ENCODE peak calls at places on chromosomes 5 and 9, in eight cellular contexts. A is EL; G is fibroblast of mammary gland; V is MCF 10A; M is COR-L47; Z is RCC 7860; T is tibial artery; P is stimulated activated CD4-positive, alpha-beta T cell treated with anti-CD3 and anti-CD28 coated beads, Interleukin-4, amount 100 ng/mL, for 4 hours. N is an unnamed sample.

GRCh38 chr9:125043148-125043547 is 100.2 kb downstream of the SCAI start:
- DNase-seq in P (no peak), G (no peak), A (no peak), V (no peak), M (no peak), Z (no peak), T (no peak), N (no peak)

GRCh38 chr5:56099346-56099745 is 104.6 kb upstream of the IL6ST start:
- DNase-seq in A (peak), M (no peak), P (no peak), V (no peak), G (peak), Z (no peak), T (no peak), N (no peak)

GRCh38 chr5:153122416-153122815 is 368.1 kb upstream of the GRIA1 start:
- DNase-seq in Z (no peak), P (no peak), G (no peak), A (no peak), V (no peak), T (no peak), M (peak), N (no peak)

GRCh38 chr9:87766697-87767096 is 40.8 kb downstream of the CTSL start:
- DNase-seq in Z (no peak), V (no peak), T (no peak), G (no peak), A (no peak), P (no peak), M (no peak), N (no peak)

GRCh38 chr5:10481241-10481932 is 39.7 kb downstream of the ROPN1L start:
- DNase-seq in M (no peak), T (no peak), V (no peak), G (no peak), A (no peak), P (no peak), Z (no peak), N (no peak)

GRCh38 chr5:163571755-163572154 is 66.3 kb downstream of the MAT2B start:
- DNase-seq in Z (peak), P (no peak), M (no peak), A (peak), T (no peak), G (peak), V (peak), N (no peak)

GRCh38 chr5:538801-539468 is 14.7 kb upstream of the SLC9A3 start:
- DNase-seq in A (no peak), G (no peak), M (peak), V (no peak), Z (no peak), T (no peak), P (no peak), N (no peak)

GRCh38 chr9:137919649-137920101 is 42.1 kb downstream of the CACNA1B start:
- DNase-seq in Z (no peak), M (no peak), G (no peak), P (no peak), V (no peak), A (no peak), T (no peak), N (no peak)

GRCh38 chr5:74622122-74622521 is 18.4 kb downstream of the ENC1 start:
- DNase-seq in V (no peak), M (no peak), Z (no peak), T (no peak), A (peak), P (no peak), G (no peak), N (no peak)

GRCh38 chr5:10702040-10702629 is 58.9 kb downstream of the DAP start:
- DNase-seq in Z (peak), M (no peak), P (no peak), V (peak), T (no peak), G (peak), A (peak), N (no peak)

GRCh38 chr5:43855418-43855817 is 252.4 kb downstream of the NNT start:
- DNase-seq in M (no peak), V (no peak), A (no peak), Z (no peak), T (no peak), P (no peak), G (no peak), N (no peak)

GRCh38 chr5:1966461-1966860 is 83.7 kb upstream of the IRX4 start:
- DNase-seq in G (no peak), A (no peak), P (no peak), Z (no peak), T (no peak), V (no peak), M (no peak), N (no peak)

GRCh38 chr5:180077594-180078284 is 6.2 kb upstream of the RNF130 start:
- DNase-seq in T (no peak), M (no peak), A (no peak), Z (no peak), V (no peak), G (no peak), P (no peak), N (no peak)

GRCh38 chr5:38450627-38451371 is 105.6 kb downstream of the LIFR start:
- DNase-seq in M (no peak), Z (no peak), P (no peak), T (no peak), G (peak), A (no peak), V (no peak), N (no peak)

GRCh38 chr9:27765931-27766835 is 192.9 kb upstream of the C9orf72 start:
- DNase-seq in G (no peak), A (no peak), P (no peak), T (no peak), Z (no peak), V (no peak), M (no peak), N (no peak)

GRCh38 chr9:123470121-123470851 is 114.3 kb downstream of the CRB2 start:
- DNase-seq in Z (no peak), P (no peak), A (no peak), M (no peak), V (no peak), G (no peak), T (no peak), N (no peak)

N was measured in activated B cell treated with CpG ODN at 0.5 μM for 24 hours.